ENCODE peak calls at places on chromosomes 12 and 14, in seven cellular contexts. One of them, this sample, is unnamed.

GRCh38 chr14:95227279-95227860 is 70.0 kb upstream of the DICER1 start:
- DNase-seq in PC-3: no peak
- DNase-seq in GM23248: no peak
- DNase-seq in GM23338: peak
- DNase-seq in neural progenitor cell: no peak
- DNase-seq in HCT116: no peak
- DNase-seq in SK-N-SH: peak
- DNase-seq in this sample: no peak

GRCh38 chr12:105841880-105842279 is 296.9 kb downstream of the NUAK1 start:
- DNase-seq in PC-3: no peak
- DNase-seq in GM23248: no peak
- DNase-seq in GM23338: no peak
- DNase-seq in neural progenitor cell: no peak
- DNase-seq in HCT116: no peak
- DNase-seq in SK-N-SH: no peak
- DNase-seq in this sample: no peak

GRCh38 chr14:76546426-76547221 is 170.7 kb downstream of the ESRRB start:
- DNase-seq in PC-3: peak
- DNase-seq in GM23248: peak
- DNase-seq in GM23338: peak
- DNase-seq in neural progenitor cell: peak
- DNase-seq in HCT116: peak
- DNase-seq in SK-N-SH: peak
- DNase-seq in this sample: peak

GRCh38 chr14:70317969-70318634 is 41.4 kb downstream of the COX16 start:
- DNase-seq in PC-3: peak
- DNase-seq in GM23248: peak
- DNase-seq in GM23338: peak
- DNase-seq in neural progenitor cell: peak
- DNase-seq in HCT116: peak
- DNase-seq in SK-N-SH: peak
- DNase-seq in this sample: peak

GRCh38 chr12:55830601-55831406 is 1.4 kb upstream of the DNAJC14 start:
- DNase-seq in PC-3: no peak
- DNase-seq in GM23248: peak
- DNase-seq in GM23338: peak
- DNase-seq in neural progenitor cell: peak
- DNase-seq in HCT116: no peak
- DNase-seq in SK-N-SH: peak
- DNase-seq in this sample: peak

GRCh38 chr12:94308612-94309011 is 151.1 kb downstream of the CEP83 start:
- DNase-seq in PC-3: no peak
- DNase-seq in GM23248: no peak
- DNase-seq in GM23338: no peak
- DNase-seq in neural progenitor cell: no peak
- DNase-seq in HCT116: no peak
- DNase-seq in SK-N-SH: no peak
- DNase-seq in this sample: no peak

GRCh38 chr12:18696971-18697602 is 40.7 kb downstream of the PLCZ1 start:
- DNase-seq in PC-3: peak
- DNase-seq in GM23248: peak
- DNase-seq in GM23338: no peak
- DNase-seq in neural progenitor cell: no peak
- DNase-seq in HCT116: no peak
- DNase-seq in SK-N-SH: no peak
- DNase-seq in this sample: no peak

GRCh38 chr14:76346391-76347160 is 29.4 kb upstream of the ESRRB start:
- DNase-seq in PC-3: no peak
- DNase-seq in GM23248: no peak
- DNase-seq in GM23338: no peak
- DNase-seq in neural progenitor cell: no peak
- DNase-seq in HCT116: no peak
- DNase-seq in SK-N-SH: no peak
- DNase-seq in this sample: no peak

GRCh38 chr12:115817399-115817798 is 460.1 kb downstream of the MED13L start:
- DNase-seq in PC-3: no peak
- DNase-seq in GM23248: no peak
- DNase-seq in GM23338: no peak
- DNase-seq in neural progenitor cell: no peak
- DNase-seq in HCT116: no peak
- DNase-seq in SK-N-SH: no peak
- DNase-seq in this sample: no peak

GRCh38 chr14:33791971-33792370 is 158.9 kb downstream of the EGLN3 start:
- DNase-seq in PC-3: no peak
- DNase-seq in GM23248: no peak
- DNase-seq in GM23338: no peak
- DNase-seq in neural progenitor cell: peak
- DNase-seq in HCT116: no peak
- DNase-seq in SK-N-SH: no peak
- DNase-seq in this sample: no peak

GRCh38 chr12:52120951-52121847 is 41.7 kb downstream of the SMIM41 start:
- DNase-seq in PC-3: peak
- DNase-seq in GM23248: no peak
- DNase-seq in GM23338: no peak
- DNase-seq in neural progenitor cell: no peak
- DNase-seq in HCT116: no peak
- DNase-seq in SK-N-SH: peak
- DNase-seq in this sample: no peak

GRCh38 chr12:52949413-52950331 is 754 bp downstream of the KRT18 start:
- DNase-seq in PC-3: peak
- DNase-seq in GM23248: peak
- DNase-seq in GM23338: peak
- DNase-seq in neural progenitor cell: peak
- DNase-seq in HCT116: peak
- DNase-seq in SK-N-SH: no peak
- DNase-seq in this sample: no peak

GRCh38 chr12:101700299-101700820 is 2.9 kb downstream of the CHPT1 start:
- DNase-seq in PC-3: no peak
- DNase-seq in GM23248: no peak
- DNase-seq in GM23338: no peak
- DNase-seq in neural progenitor cell: no peak
- DNase-seq in HCT116: no peak
- DNase-seq in SK-N-SH: no peak
- DNase-seq in this sample: no peak

GRCh38 chr14:56751471-56751870 is 58.8 kb downstream of the OTX2 start:
- DNase-seq in PC-3: no peak
- DNase-seq in GM23248: no peak
- DNase-seq in GM23338: peak
- DNase-seq in neural progenitor cell: peak
- DNase-seq in HCT116: no peak
- DNase-seq in SK-N-SH: no peak
- DNase-seq in this sample: no peak

GRCh38 chr12:51428256-51428655 is 3.6 kb downstream of the SLC4A8 start:
- DNase-seq in PC-3: no peak
- DNase-seq in GM23248: no peak
- DNase-seq in GM23338: no peak
- DNase-seq in neural progenitor cell: no peak
- DNase-seq in HCT116: no peak
- DNase-seq in SK-N-SH: no peak
- DNase-seq in this sample: no peak

GRCh38 chr12:24045816-24046257 is 96.4 kb upstream of the SOX5 start:
- DNase-seq in PC-3: no peak
- DNase-seq in GM23248: no peak
- DNase-seq in GM23338: no peak
- DNase-seq in neural progenitor cell: no peak
- DNase-seq in HCT116: no peak
- DNase-seq in SK-N-SH: peak
- DNase-seq in this sample: no peak

GRCh38 chr12:101671157-101671791 is 26.2 kb upstream of the CHPT1 start:
- DNase-seq in PC-3: no peak
- DNase-seq in GM23248: no peak
- DNase-seq in GM23338: no peak
- DNase-seq in neural progenitor cell: no peak
- DNase-seq in HCT116: no peak
- DNase-seq in SK-N-SH: no peak
- DNase-seq in this sample: peak

GRCh38 chr14:26596722-26597030 is 1.2 kb downstream of the NOVA1 start:
- DNase-seq in PC-3: no peak
- DNase-seq in GM23248: peak
- DNase-seq in GM23338: no peak
- DNase-seq in neural progenitor cell: no peak
- DNase-seq in HCT116: no peak
- DNase-seq in SK-N-SH: no peak
- DNase-seq in this sample: no peak

GRCh38 chr12:123145211-123145610 is 5.7 kb downstream of the PITPNM2 start:
- DNase-seq in PC-3: no peak
- DNase-seq in GM23248: no peak
- DNase-seq in GM23338: no peak
- DNase-seq in neural progenitor cell: no peak
- DNase-seq in HCT116: no peak
- DNase-seq in SK-N-SH: no peak
- DNase-seq in this sample: no peak

GRCh38 chr12:44972746-44973421 is 78.0 kb downstream of the DBX2 start:
- DNase-seq in PC-3: peak
- DNase-seq in GM23248: peak
- DNase-seq in GM23338: peak
- DNase-seq in neural progenitor cell: peak
- DNase-seq in HCT116: peak
- DNase-seq in SK-N-SH: peak
- DNase-seq in this sample: peak

GRCh38 chr14:39396448-39396847 is 35.8 kb downstream of the FBXO33 start:
- DNase-seq in PC-3: no peak
- DNase-seq in GM23248: peak
- DNase-seq in GM23338: no peak
- DNase-seq in neural progenitor cell: no peak
- DNase-seq in HCT116: no peak
- DNase-seq in SK-N-SH: no peak
- DNase-seq in this sample: no peak

GRCh38 chr12:132280436-132280835 is 49.0 kb downstream of the GALNT9 start:
- DNase-seq in PC-3: no peak
- DNase-seq in GM23248: no peak
- DNase-seq in GM23338: no peak
- DNase-seq in neural progenitor cell: no peak
- DNase-seq in HCT116: no peak
- DNase-seq in SK-N-SH: no peak
- DNase-seq in this sample: no peak

GRCh38 chr12:46602474-46602873 is 223.3 kb downstream of the SLC38A4 start:
- DNase-seq in PC-3: no peak
- DNase-seq in GM23248: no peak
- DNase-seq in GM23338: no peak
- DNase-seq in neural progenitor cell: no peak
- DNase-seq in HCT116: no peak
- DNase-seq in SK-N-SH: no peak
- DNase-seq in this sample: no peak

GRCh38 chr12:3461391-3461790 is 29.6 kb upstream of the PRMT8 start:
- DNase-seq in PC-3: no peak
- DNase-seq in GM23248: no peak
- DNase-seq in GM23338: no peak
- DNase-seq in neural progenitor cell: no peak
- DNase-seq in HCT116: no peak
- DNase-seq in SK-N-SH: no peak
- DNase-seq in this sample: no peak

DNA sequence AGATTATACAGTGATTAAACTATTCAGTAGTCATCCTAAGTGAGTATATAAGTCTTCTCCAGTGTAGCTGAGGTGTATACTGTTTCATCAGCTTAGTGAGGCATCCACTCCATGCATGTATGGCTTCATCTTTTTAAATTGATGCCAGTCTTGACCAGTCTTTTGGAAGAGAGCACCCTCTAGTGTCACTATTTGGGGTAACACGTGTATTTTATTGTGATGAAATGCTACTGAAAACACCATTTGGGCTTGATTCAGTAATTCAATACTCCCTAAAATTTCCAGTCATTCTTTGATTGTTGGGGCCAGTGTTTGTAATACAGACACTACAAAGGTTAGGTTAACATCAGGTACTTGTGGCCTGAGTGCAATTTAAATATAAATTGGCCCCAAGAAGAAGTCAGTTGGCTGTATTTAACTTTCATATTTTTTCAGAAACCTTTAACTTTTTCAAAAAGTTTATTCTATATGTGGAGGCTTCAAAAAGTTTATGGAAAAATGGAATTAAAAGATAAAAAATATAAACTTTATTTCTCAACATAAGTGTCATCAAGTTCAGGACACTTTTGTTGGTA is 35.3 kb downstream of the MIPOL1 start:
- DNase-seq in PC-3: peak
- DNase-seq in GM23248: peak
- DNase-seq in GM23338: peak
- DNase-seq in neural progenitor cell: peak
- DNase-seq in HCT116: peak
- DNase-seq in SK-N-SH: peak
- DNase-seq in this sample: peak
- TF ChIP-seq EZH2phosphoT487 in PC-3: no peak
- TF ChIP-seq EZH2phosphoT487 in GM23248: no peak
- TF ChIP-seq EZH2phosphoT487 in GM23338: no peak
- TF ChIP-seq EZH2phosphoT487 in neural progenitor cell: no peak
- TF ChIP-seq EZH2phosphoT487 in HCT116: no peak
- TF ChIP-seq EZH2phosphoT487 in SK-N-SH: no peak
- TF ChIP-seq EZH2phosphoT487 in this sample: no peak

GRCh38 chr12:6548556-6549378 is 7.1 kb downstream of the IFFO1 start:
- DNase-seq in PC-3: peak
- DNase-seq in GM23248: peak
- DNase-seq in GM23338: no peak
- DNase-seq in neural progenitor cell: no peak
- DNase-seq in HCT116: no peak
- DNase-seq in SK-N-SH: no peak
- DNase-seq in this sample: no peak

GRCh38 chr12:6549379-6550151 is 6.3 kb downstream of the IFFO1 start:
- DNase-seq in PC-3: no peak
- DNase-seq in GM23248: no peak
- DNase-seq in GM23338: no peak
- DNase-seq in neural progenitor cell: no peak
- DNase-seq in HCT116: no peak
- DNase-seq in SK-N-SH: no peak
- DNase-seq in this sample: no peak

GRCh38 chr12:6547987-6548386 is 7.9 kb downstream of the IFFO1 start:
- DNase-seq in PC-3: peak
- DNase-seq in GM23248: peak
- DNase-seq in GM23338: no peak
- DNase-seq in neural progenitor cell: no peak
- DNase-seq in HCT116: no peak
- DNase-seq in SK-N-SH: no peak
- DNase-seq in this sample: no peak

GRCh38 chr12:6547566-6547965 is 8.3 kb downstream of the IFFO1 start:
- DNase-seq in PC-3: no peak
- DNase-seq in GM23248: no peak
- DNase-seq in GM23338: no peak
- DNase-seq in neural progenitor cell: no peak
- DNase-seq in HCT116: no peak
- DNase-seq in SK-N-SH: no peak
- DNase-seq in this sample: no peak

GRCh38 chr12:6546016-6546415 is 9.8 kb downstream of the IFFO1 start:
- DNase-seq in PC-3: no peak
- DNase-seq in GM23248: no peak
- DNase-seq in GM23338: no peak
- DNase-seq in neural progenitor cell: no peak
- DNase-seq in HCT116: no peak
- DNase-seq in SK-N-SH: no peak
- DNase-seq in this sample: no peak
- H3K4me2 ChIP-seq in PC-3: no peak
- H3K4me2 ChIP-seq in GM23248: no peak
- H3K4me2 ChIP-seq in GM23338: no peak
- H3K4me2 ChIP-seq in neural progenitor cell: no peak
- H3K4me2 ChIP-seq in HCT116: no peak
- H3K4me2 ChIP-seq in SK-N-SH: no peak
- H3K4me2 ChIP-seq in this sample: no peak

GRCh38 chr14:49497267-49497666 is 88.9 kb downstream of the RPS29 start:
- DNase-seq in PC-3: no peak
- DNase-seq in GM23248: no peak
- DNase-seq in GM23338: no peak
- DNase-seq in neural progenitor cell: no peak
- DNase-seq in HCT116: no peak
- DNase-seq in SK-N-SH: no peak
- DNase-seq in this sample: no peak
- TF ChIP-seq EZH2phosphoT487 in PC-3: no peak
- TF ChIP-seq EZH2phosphoT487 in GM23248: no peak
- TF ChIP-seq EZH2phosphoT487 in GM23338: no peak
- TF ChIP-seq EZH2phosphoT487 in neural progenitor cell: no peak
- TF ChIP-seq EZH2phosphoT487 in HCT116: no peak
- TF ChIP-seq EZH2phosphoT487 in SK-N-SH: no peak
- TF ChIP-seq EZH2phosphoT487 in this sample: no peak

GRCh38 chr12:70248916-70249315 is 5.7 kb downstream of the CNOT2 start:
- DNase-seq in PC-3: no peak
- DNase-seq in GM23248: peak
- DNase-seq in GM23338: no peak
- DNase-seq in neural progenitor cell: no peak
- DNase-seq in HCT116: no peak
- DNase-seq in SK-N-SH: no peak
- DNase-seq in this sample: no peak
- H3K4me2 ChIP-seq in PC-3: no peak
- H3K4me2 ChIP-seq in GM23248: no peak
- H3K4me2 ChIP-seq in GM23338: no peak
- H3K4me2 ChIP-seq in neural progenitor cell: no peak
- H3K4me2 ChIP-seq in HCT116: no peak
- H3K4me2 ChIP-seq in SK-N-SH: no peak
- H3K4me2 ChIP-seq in this sample: no peak

This sample was measured in OCI-LY7.